ENCODE peak calls at places on chromosomes 6 and 20, in five cellular contexts. S, Q, C, H and M are unnamed samples.

GRCh38 chr6:4805553-4806307 is 29.5 kb downstream of the CDYL start:
- DNase-seq in C (peak; percentile 62), H (no peak), Q (peak; percentile 73), S (no peak), M (peak; percentile 51)

GRCh38 chr20:44702776-44703175 is 12.4 kb upstream of the CCN5 start:
- DNase-seq in H (no peak), C (no peak), Q (no peak), S (no peak), M (no peak)

GRCh38 chr6:15796130-15796766 is 133.4 kb upstream of the DTNBP1 start:
- DNase-seq in Q (no peak), S (no peak), C (no peak), H (no peak), M (no peak)

GRCh38 chr6:105164418-105164817 is 15.4 kb downstream of the POPDC3 start:
- DNase-seq in H (no peak), C (no peak), Q (no peak), S (no peak), M (no peak)

GRCh38 chr6:8888468-8888867 is 453.1 kb upstream of the SLC35B3 start:
- DNase-seq in C (no peak), Q (no peak), H (no peak), S (no peak), M (peak; percentile 16)

GRCh38 chr6:15252205-15252604 is 6.3 kb downstream of the JARID2 start:
- DNase-seq in H (no peak), S (no peak), C (no peak), Q (no peak), M (no peak)

GRCh38 chr6:30826961-30827342 is 57.4 kb upstream of the DDR1 start:
- DNase-seq in H (no peak), S (peak; percentile 51), C (no peak), Q (no peak), M (peak; percentile 65)

GRCh38 chr6:113258771-113259170 is 598.4 kb upstream of the MARCKS start:
- DNase-seq in S (no peak), Q (no peak), C (no peak), H (no peak), M (no peak)

GRCh38 chr20:56382696-56383095 is 9.3 kb downstream of the AURKA start:
- DNase-seq in Q (no peak), H (no peak), C (no peak), S (peak; percentile 36), M (no peak)

GRCh38 chr6:89347825-89348224 is 4.7 kb downstream of the UBE2J1 start:
- DNase-seq in S (no peak), H (no peak), Q (no peak), C (no peak), M (no peak)

GRCh38 chr20:31740208-31740607 is 1.1 kb downstream of the TPX2 start:
- DNase-seq in S (peak; percentile 35), Q (no peak), H (no peak), C (no peak), M (no peak)

GRCh38 chr6:94361304-94362060 is 942.1 kb upstream of the EPHA7 start:
- DNase-seq in Q (no peak), S (no peak), H (no peak), C (no peak), M (no peak)

GRCh38 chr6:160069050-160069454 is 52.6 kb upstream of the SLC22A1 start:
- DNase-seq in S (no peak), H (peak; percentile 64), Q (no peak), C (no peak), M (no peak)

GRCh38 chr6:27531772-27532459 is 59.0 kb upstream of the ZNF184 start:
- DNase-seq in S (peak; percentile 37), H (no peak), Q (no peak), C (no peak), M (no peak)

GRCh38 chr6:79864001-79864400 is 83.4 kb downstream of the ELOVL4 start:
- DNase-seq in S (no peak), H (no peak), Q (no peak), C (no peak), M (no peak)

GRCh38 chr6:79864421-79864820 is 82.9 kb downstream of the ELOVL4 start:
- DNase-seq in S (no peak), Q (no peak), C (no peak), H (no peak), M (no peak)

GRCh38 chr6:79861023-79861422 is 86.3 kb downstream of the ELOVL4 start:
- DNase-seq in Q (no peak), H (no peak), S (no peak), C (no peak), M (no peak)
- TF ChIP-seq ESRRA in Q (no peak), H (no peak), S (no peak), C (no peak), M (no peak)

GRCh38 chr6:165654144-165654543 is 8.9 kb downstream of the PDE10A start:
- DNase-seq in H (no peak), S (no peak), Q (no peak), C (no peak), M (no peak)
- TF ChIP-seq ESRRA in H (no peak), S (no peak), Q (no peak), C (no peak), M (no peak)

GRCh38 chr20:33651562-33652048 is 10.5 kb upstream of the C20orf144 start:
- DNase-seq in S (no peak), C (no peak), Q (no peak), H (no peak), M (no peak)
- TF ChIP-seq ESRRA in S (no peak), C (no peak), Q (no peak), H (no peak), M (no peak)

GRCh38 chr6:131265939-131266338 is 130.7 kb downstream of the AKAP7 start:
- DNase-seq in H (no peak), S (no peak), C (no peak), Q (no peak), M (no peak)

GRCh38 chr6:131275273-131275672 is 140.0 kb downstream of the AKAP7 start:
- DNase-seq in C (no peak), H (no peak), Q (no peak), S (no peak), M (no peak)

GRCh38 chr6:131270534-131270933 is 135.3 kb downstream of the AKAP7 start:
- DNase-seq in Q (no peak), S (no peak), C (no peak), H (no peak), M (no peak)

GRCh38 chr6:131268303-131268702 is 133.0 kb downstream of the AKAP7 start:
- DNase-seq in S (no peak), Q (no peak), C (no peak), H (no peak), M (no peak)

DNA sequence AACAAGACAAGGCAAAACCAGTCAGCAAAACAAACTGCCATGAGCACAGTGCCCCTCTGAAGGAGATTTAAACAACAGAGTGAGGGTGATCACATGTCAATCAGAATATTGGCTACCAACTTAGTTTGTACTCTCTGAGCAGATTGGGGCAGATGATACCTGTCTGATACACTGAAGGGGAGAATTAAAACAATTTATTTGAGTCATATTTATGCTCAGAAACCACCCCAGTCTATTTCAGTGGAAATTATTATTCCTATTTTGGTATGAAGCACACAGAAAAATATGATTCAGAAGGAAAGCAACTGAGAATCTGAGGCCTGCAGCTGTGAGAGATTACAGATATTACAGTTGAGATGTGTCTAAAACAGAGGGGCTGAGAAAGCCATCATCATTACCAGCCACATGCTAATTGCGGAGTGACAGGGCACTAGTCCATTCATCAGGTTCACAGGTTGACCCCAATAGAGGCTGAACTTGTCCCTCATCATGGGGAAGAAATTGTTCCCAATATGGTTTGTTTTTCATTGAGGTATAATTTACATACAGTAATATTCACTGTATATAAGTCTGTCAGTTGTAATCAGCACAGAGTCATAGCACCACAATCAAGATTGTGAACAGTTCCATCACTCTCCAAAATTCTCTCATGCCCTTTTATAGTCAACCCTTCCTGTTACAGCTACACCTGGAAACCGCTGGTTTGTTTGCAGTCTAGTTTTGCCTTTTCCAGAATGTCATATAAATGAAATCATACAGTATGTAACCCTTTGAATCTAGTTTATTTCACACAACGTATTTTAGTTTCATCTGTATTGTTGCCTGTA is 134.5 kb downstream of the AKAP7 start:
- DNase-seq in Q (no peak), S (no peak), C (no peak), H (no peak), M (no peak)
- TF ChIP-seq ESRRA in Q (no peak), S (no peak), C (no peak), H (no peak), M (no peak)

DNA sequence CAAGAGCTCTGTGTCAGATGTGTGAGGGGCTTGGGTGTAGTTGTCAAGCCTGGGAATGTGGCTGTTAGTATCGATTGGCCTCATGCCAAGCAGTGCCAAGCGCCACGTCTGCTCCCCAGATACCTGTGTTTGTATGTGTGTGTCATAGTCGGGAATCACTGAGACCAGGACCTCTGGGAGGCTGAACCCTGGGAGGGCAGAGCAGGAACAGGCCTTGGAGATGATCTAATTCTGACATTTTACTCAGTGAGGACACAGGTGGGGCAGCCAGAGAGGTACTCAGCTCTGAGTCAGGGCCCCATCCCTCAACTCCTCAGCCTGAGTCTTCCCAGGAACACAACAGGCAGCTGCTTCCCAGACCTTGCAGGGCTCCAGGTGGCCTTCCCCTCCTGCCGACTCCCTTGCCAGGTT is 51.2 kb upstream of the FANCE start:
- DNase-seq in Q (no peak), S (no peak), H (no peak), C (no peak), M (no peak)
- TF ChIP-seq ESRRA in Q (no peak), S (no peak), H (no peak), C (no peak), M (no peak)

GRCh38 chr6:126444874-126445273 is 105.0 kb downstream of the CENPW start:
- DNase-seq in C (no peak), H (no peak), S (no peak), Q (no peak), M (no peak)
- TF ChIP-seq ESRRA in C (no peak), H (no peak), S (no peak), Q (no peak), M (no peak)

GRCh38 chr6:45650527-45651135 is 272.9 kb upstream of the SUPT3H start:
- DNase-seq in S (no peak), H (no peak), Q (no peak), C (peak; percentile 8), M (no peak)
- TF ChIP-seq ESRRA in S (no peak), H (no peak), Q (no peak), C (no peak), M (no peak)

GRCh38 chr6:131917763-131918649 is 33.2 kb downstream of the CCN2 start:
- DNase-seq in C (no peak), S (no peak), H (no peak), Q (no peak), M (no peak)
- TF ChIP-seq ESRRA in C (no peak), S (no peak), H (no peak), Q (no peak), M (no peak)

DNA sequence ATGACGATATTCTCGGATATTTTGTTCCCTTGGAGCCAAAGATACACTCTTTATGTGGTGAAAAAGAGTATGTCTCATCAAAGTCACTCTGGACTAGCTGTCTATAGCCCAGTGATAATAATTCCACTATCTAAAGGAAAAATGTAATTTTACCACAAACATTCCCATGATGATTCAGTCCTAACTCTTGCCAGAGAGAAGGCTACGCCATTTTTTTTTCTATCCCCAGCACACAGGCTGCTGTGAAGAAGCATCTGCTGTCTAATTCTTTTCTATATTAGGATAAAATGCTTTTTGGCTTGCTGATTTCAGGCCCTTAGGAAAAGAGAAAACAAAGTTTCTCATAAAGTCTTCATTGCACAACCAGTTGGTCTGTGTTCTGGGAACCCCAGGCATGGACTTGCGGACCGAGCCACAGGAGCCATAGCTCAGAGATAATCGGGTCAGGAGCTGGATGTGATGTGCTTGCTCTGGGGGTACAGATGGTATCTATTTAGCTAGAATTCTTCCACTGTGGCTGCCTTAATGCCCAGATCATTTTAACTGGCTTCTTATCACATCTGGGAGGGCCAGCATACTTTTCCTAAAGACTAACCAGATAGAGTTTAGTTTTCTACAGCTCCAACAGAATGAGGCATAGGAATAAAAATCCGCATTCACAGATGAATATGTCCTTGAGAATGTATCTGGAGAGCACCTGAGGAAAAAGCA is 683.7 kb upstream of the ID4 start:
- DNase-seq in H (no peak), S (no peak), Q (no peak), C (no peak), M (no peak)
- TF ChIP-seq ESRRA in H (no peak), S (no peak), Q (no peak), C (no peak), M (no peak)